ENCODE peak calls at places on chromosomes 11 and 22, in four cellular contexts. S is K562, H is GM12878, Q is endothelial cell of umbilical vein. N is an unnamed sample.

GRCh38 chr11:117187799-117188481 is 9.4 kb downstream of the SIDT2 start:
- DNase-seq in S (no peak), H (no peak), Q (no peak), N (no peak)

GRCh38 chr11:95711162-95711944 is 78.2 kb downstream of the FAM76B start:
- DNase-seq in S (no peak), H (peak; percentile 28), Q (no peak), N (peak; percentile 14)

GRCh38 chr11:122677256-122677655 is 21.7 kb downstream of the UBASH3B start:
- DNase-seq in S (no peak), H (no peak), Q (no peak), N (no peak)

GRCh38 chr22:49208768-49209252 is 618.9 kb downstream of the BRD1 start:
- DNase-seq in S (peak; percentile 17), H (no peak), Q (no peak), N (no peak)

GRCh38 chr22:50071432-50072166 is 13.5 kb upstream of the TTLL8 start:
- DNase-seq in S (no peak), H (no peak), Q (no peak), N (no peak)

GRCh38 chr11:134741453-134742227 is 329.6 kb upstream of the B3GAT1 start:
- DNase-seq in S (no peak), H (no peak), Q (peak; percentile 3), N (peak; percentile 53)

GRCh38 chr11:44725016-44725651 is 1.6 kb upstream of the TSPAN18 start:
- DNase-seq in S (no peak), H (no peak), Q (no peak), N (no peak)

GRCh38 chr11:13717331-13717730 is 48.9 kb downstream of the FAR1 start:
- DNase-seq in S (peak; percentile 20), H (no peak), Q (peak; percentile 84), N (peak; percentile 73)

GRCh38 chr22:19819209-19819910 is 35.3 kb downstream of the GNB1L start:
- DNase-seq in S (no peak), H (no peak), Q (no peak), N (no peak)

GRCh38 chr11:120326845-120327281 is 1.8 kb downstream of the TLCD5 start:
- DNase-seq in S (no peak), H (no peak), Q (no peak), N (peak; percentile 51)

GRCh38 chr22:46635756-46636155 is 15.6 kb downstream of the GRAMD4 start:
- DNase-seq in S (peak; percentile 50), H (no peak), Q (no peak), N (no peak)

GRCh38 chr11:3700910-3701309 is 29.7 kb upstream of the CHRNA10 start:
- DNase-seq in S (no peak), H (no peak), Q (no peak), N (no peak)
- TF ChIP-seq FOS in S (no peak), H (no peak), Q (no peak), N (no peak)

GRCh38 chr22:29344137-29344536 is 28.6 kb upstream of the RASL10A start:
- DNase-seq in S (no peak), H (no peak), Q (no peak), N (peak; percentile 79)
- TF ChIP-seq FOS in S (no peak), H (no peak), Q (no peak), N (no peak)

DNA sequence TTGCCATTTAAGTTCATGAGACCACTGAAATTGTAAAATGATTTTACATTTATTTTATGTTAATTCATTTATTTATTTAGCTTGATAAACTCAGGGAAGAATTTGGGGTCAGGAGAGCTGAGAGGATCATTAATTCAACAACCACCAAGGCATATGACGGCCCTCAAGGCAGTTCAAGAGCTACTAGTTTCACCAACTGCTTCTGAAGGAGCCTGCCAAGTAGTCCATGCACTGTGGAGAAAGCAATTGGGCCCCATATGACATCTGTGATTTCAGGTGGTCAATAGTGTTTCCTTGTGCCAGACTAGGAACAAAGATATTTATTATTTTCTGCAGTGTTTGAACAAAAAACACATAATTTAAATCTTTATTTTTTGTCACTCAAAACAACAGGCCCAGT is 236.4 kb downstream of the CASP12 start:
- DNase-seq in S (no peak), H (no peak), Q (no peak), N (no peak)
- TF ChIP-seq FOS in S (no peak), H (no peak), Q (no peak), N (no peak)

DNA sequence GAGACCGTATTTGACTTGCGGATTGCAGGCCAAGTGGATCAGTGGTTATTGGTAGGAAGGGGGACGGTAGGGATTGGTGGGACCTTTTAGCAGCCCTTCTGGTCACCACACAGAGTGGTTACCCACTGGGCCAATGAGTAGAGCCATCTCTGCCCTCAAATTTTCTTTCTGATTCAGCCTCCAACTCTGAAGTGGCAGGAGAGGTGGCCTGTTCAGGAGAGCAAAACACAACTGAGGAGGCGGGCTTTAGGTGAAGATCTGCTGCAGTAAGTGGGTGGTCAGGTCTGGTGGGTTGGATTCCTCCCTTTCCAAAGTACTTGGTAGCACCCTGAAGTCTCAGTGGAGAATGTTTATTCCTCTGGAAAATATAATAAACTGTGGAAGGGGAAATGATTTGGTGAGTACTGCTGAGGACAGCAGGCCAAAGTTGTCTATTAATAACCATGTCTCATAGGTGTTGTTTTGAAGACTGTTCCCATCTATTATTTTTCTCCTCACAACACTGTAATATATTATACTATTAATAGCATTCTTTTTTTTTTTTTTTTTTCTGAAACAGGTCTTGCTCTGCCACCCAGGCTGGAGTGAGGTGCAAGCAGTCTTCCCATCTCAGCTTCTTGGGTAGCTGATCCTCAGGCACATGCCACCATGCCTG is 1.5 kb downstream of the MISFA start:
- DNase-seq in S (no peak), H (no peak), Q (no peak), N (no peak)
- TF ChIP-seq FOS in S (no peak), H (no peak), Q (no peak), N (no peak)

DNA sequence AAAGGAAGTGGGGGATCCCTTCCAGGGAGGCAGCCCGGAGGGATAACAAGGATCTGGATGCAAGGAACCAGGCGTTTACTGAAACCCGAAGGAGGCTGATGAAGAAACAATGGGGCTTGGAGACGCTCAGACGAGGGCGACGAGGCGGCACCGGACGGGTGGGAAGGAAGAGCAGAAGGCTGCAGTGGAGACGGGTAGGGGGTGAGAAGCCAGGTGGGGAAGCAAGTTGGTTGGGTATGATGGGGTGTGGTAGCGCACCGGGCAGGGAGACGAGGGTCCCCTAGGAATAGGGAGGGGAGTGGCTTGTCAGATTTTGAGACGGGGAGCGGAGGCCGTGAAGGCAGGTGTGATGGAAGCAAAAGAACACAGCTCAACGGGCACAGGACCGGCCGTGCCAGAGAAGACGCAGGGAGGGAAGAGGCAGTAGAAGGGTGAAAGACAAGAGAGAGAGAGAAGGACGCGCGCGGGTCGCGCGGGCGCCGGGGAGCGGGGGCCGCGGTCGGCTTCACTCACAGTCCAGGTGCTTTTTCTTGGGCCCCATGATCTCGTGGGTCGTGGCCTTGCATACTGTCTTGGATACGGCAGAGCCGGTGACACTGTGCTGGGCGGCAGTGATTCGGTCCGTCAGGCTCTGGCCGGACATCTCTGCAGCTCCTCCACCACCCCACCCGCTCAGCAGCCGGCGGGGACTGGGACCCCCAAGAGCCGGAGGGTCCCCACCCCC is 584 bp downstream of the PICALM start:
- DNase-seq in S (peak; percentile 75), H (no peak), Q (peak; percentile 46), N (no peak)
- TF ChIP-seq FOS in S (no peak), H (no peak), Q (no peak), N (no peak)

DNA sequence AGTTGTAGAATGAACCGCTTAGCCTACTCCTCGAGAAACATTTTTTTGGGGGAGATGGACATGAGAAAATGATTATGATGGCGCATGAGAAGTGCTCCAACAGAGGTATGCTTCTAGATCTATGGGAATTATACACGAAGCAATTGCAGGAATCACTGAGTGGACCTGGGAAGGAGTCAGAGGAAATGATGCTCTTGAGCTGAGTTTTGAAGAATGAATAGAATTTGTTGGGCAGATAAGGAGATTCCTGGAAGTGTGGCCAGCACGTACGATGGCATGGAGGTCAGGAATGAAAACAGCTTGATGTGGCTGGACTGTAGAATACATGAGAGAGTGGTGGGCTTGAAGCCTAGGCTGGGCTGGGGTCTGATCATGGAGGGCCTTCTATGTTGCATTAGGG is 31.7 kb downstream of the ADAMTS15 start:
- DNase-seq in S (no peak), H (no peak), Q (peak; percentile 25), N (peak; percentile 86)
- TF ChIP-seq FOS in S (no peak), H (no peak), Q (no peak), N (no peak)

GRCh38 chr11:27545946-27546345 is 39.4 kb upstream of the LIN7C start:
- DNase-seq in S (no peak), H (no peak), Q (no peak), N (no peak)
- TF ChIP-seq FOS in S (no peak), H (no peak), Q (no peak), N (no peak)

N was measured in IMR-90.